ENCODE peak calls at places on chromosomes 12 and 14, in nine cellular contexts. W is cardiac fibroblast; X is HT-29; D is neural progenitor cell; R is HFF-Myc; H is stimulated activated naive CD8-positive, alpha-beta T cell treated with anti-CD3 and anti-CD28 coated beads, Interleukin-15, Interleukin-2, amounts not matched to agents 100 U/mL and 50 U/mL, for 24 hours; O is endothelial cell; C is activated naive CD8-positive, alpha-beta T cell treated with anti-CD3 and anti-CD28 coated beads for 36 hours; N is omental fat pad. M is an unnamed sample.

GRCh38 chr12:56836317-56836716 is 73.2 kb downstream of the HSD17B6 start:
- DNase-seq in W (peak; percentile 68), X (no peak), D (no peak), R (peak; percentile 36), H (no peak), O (no peak), C (no peak), N (peak; percentile 49), M (no peak)

GRCh38 chr12:68674376-68674775 is 12.4 kb upstream of the NUP107 start:
- DNase-seq in W (no peak), X (no peak), D (no peak), R (no peak), H (no peak), O (no peak), C (no peak), N (no peak), M (no peak)

GRCh38 chr12:53820907-53821306 is 69.1 kb upstream of the CISTR start:
- DNase-seq in W (no peak), X (no peak), D (no peak), R (no peak), H (no peak), O (no peak), C (no peak), N (no peak), M (no peak)

GRCh38 chr14:38199768-38200167 is 7.9 kb upstream of the SSTR1 start:
- DNase-seq in W (peak; percentile 76), X (no peak), D (no peak), R (no peak), H (no peak), O (no peak), C (no peak), N (no peak), M (no peak)

GRCh38 chr12:26011099-26011498 is 52.6 kb downstream of the RASSF8 start:
- DNase-seq in W (peak; percentile 83), X (no peak), D (no peak), R (peak; percentile 27), H (no peak), O (no peak), C (no peak), N (no peak), M (no peak)

GRCh38 chr12:131620946-131621681 is 89.8 kb upstream of the SFSWAP start:
- DNase-seq in W (no peak), X (no peak), D (no peak), R (no peak), H (no peak), O (no peak), C (no peak), N (no peak), M (peak; percentile 10)

GRCh38 chr12:130401703-130402102 is 64.0 kb downstream of the PIWIL1 start:
- DNase-seq in W (no peak), X (peak; percentile 30), D (peak; percentile 67), R (no peak), H (no peak), O (no peak), C (no peak), N (no peak), M (no peak)

GRCh38 chr12:55717397-55718007 is 1.7 kb downstream of the BLOC1S1 start:
- DNase-seq in W (peak; percentile 75), X (no peak), D (no peak), R (no peak), H (no peak), O (no peak), C (no peak), N (no peak), M (no peak)

GRCh38 chr12:111309584-111309983 is 59.3 kb downstream of the PHETA1 start:
- DNase-seq in W (no peak), X (no peak), D (no peak), R (no peak), H (no peak), O (no peak), C (no peak), N (no peak), M (no peak)

GRCh38 chr12:60100150-60100549 is 504.3 kb downstream of the SLC16A7 start:
- DNase-seq in W (peak; percentile 36), X (no peak), D (no peak), R (no peak), H (no peak), O (no peak), C (no peak), N (no peak), M (no peak)

GRCh38 chr14:90795744-90796143 is 20.5 kb downstream of the TTC7B start:
- DNase-seq in W (peak; percentile 90), X (no peak), D (no peak), R (peak; percentile 59), H (no peak), O (peak; percentile 23), C (no peak), N (no peak), M (no peak)

GRCh38 chr12:98725481-98726247 is 80.6 kb downstream of the APAF1 start:
- DNase-seq in W (peak; percentile 78), X (peak; percentile 40), D (peak; percentile 66), R (peak; percentile 33), H (peak; percentile 65), O (peak; percentile 57), C (peak; percentile 27), N (no peak), M (peak; percentile 60)

GRCh38 chr12:1908758-1909157 is 9.7 kb downstream of the CACNA2D4 start:
- DNase-seq in W (no peak), X (no peak), D (no peak), R (no peak), H (no peak), O (no peak), C (no peak), N (no peak), M (no peak)

GRCh38 chr14:88426271-88426670 is 40.8 kb downstream of the SPATA7 start:
- DNase-seq in W (peak; percentile 66), X (no peak), D (peak; percentile 7), R (no peak), H (no peak), O (no peak), C (no peak), N (no peak), M (no peak)

GRCh38 chr12:88420460-88420859 is 159.8 kb downstream of the KITLG start:
- DNase-seq in W (peak; percentile 97), X (no peak), D (no peak), R (peak; percentile 79), H (no peak), O (no peak), C (no peak), N (no peak), M (no peak)

GRCh38 chr12:67920432-67920831 is 68.8 kb upstream of the IFNG-AS1 start:
- DNase-seq in W (peak; percentile 20), X (no peak), D (no peak), R (no peak), H (no peak), O (no peak), C (no peak), N (no peak), M (no peak)

GRCh38 chr12:54418441-54419087 is 502 bp downstream of the ITGA5 start:
- DNase-seq in W (no peak), X (no peak), D (no peak), R (no peak), H (peak; percentile 22), O (no peak), C (no peak), N (no peak), M (no peak)

GRCh38 chr12:52335598-52336262 is 14.5 kb upstream of the KRT83 start:
- DNase-seq in W (no peak), X (peak; percentile 52), D (no peak), R (no peak), H (no peak), O (no peak), C (no peak), N (no peak), M (no peak)

GRCh38 chr12:9083793-9084192 is 31.9 kb downstream of the A2M start:
- DNase-seq in W (no peak), X (no peak), D (no peak), R (no peak), H (no peak), O (no peak), C (no peak), N (no peak), M (no peak)

GRCh38 chr12:19998968-19999792 is 369.2 kb upstream of the PDE3A start:
- DNase-seq in W (no peak), X (no peak), D (no peak), R (no peak), H (no peak), O (no peak), C (no peak), N (no peak), M (no peak)

GRCh38 chr12:88291498-88292131 is 149.5 kb downstream of the TMTC3 start:
- DNase-seq in W (peak; percentile 45), X (no peak), D (no peak), R (no peak), H (no peak), O (no peak), C (no peak), N (no peak), M (no peak)

GRCh38 chr12:91681751-91682150 is 463.9 kb downstream of the BTG1 start:
- DNase-seq in W (no peak), X (no peak), D (no peak), R (no peak), H (no peak), O (no peak), C (no peak), N (no peak), M (no peak)

GRCh38 chr12:4701383-4701782 is 18.8 kb upstream of the GALNT8 start:
- DNase-seq in W (peak; percentile 5), X (no peak), D (no peak), R (no peak), H (no peak), O (no peak), C (no peak), N (no peak), M (no peak)

GRCh38 chr12:46388427-46388992 is 15.9 kb upstream of the SLC38A2 start:
- DNase-seq in W (peak; percentile 50), X (no peak), D (no peak), R (no peak), H (no peak), O (no peak), C (no peak), N (no peak), M (no peak)

GRCh38 chr14:31932675-31933074 is 144.4 kb upstream of the ARHGAP5 start:
- DNase-seq in W (no peak), X (no peak), D (peak; percentile 7), R (no peak), H (no peak), O (no peak), C (no peak), N (no peak), M (no peak)

GRCh38 chr14:51825926-51826325 is 34.5 kb upstream of the GNG2 start:
- DNase-seq in W (no peak), X (no peak), D (no peak), R (no peak), H (no peak), O (no peak), C (no peak), N (no peak), M (no peak)

GRCh38 chr12:103308396-103308795 is 187.4 kb downstream of the C12orf42 start:
- DNase-seq in W (no peak), X (no peak), D (no peak), R (no peak), H (no peak), O (no peak), C (no peak), N (no peak), M (no peak)

GRCh38 chr14:100230361-100230760 is 8.6 kb upstream of the YY1 start:
- DNase-seq in W (no peak), X (no peak), D (no peak), R (no peak), H (no peak), O (no peak), C (no peak), N (no peak), M (no peak)

GRCh38 chr14:28780843-28781503 is 14.4 kb downstream of the FOXG1 start:
- DNase-seq in W (no peak), X (no peak), D (peak; percentile 20), R (no peak), H (no peak), O (no peak), C (no peak), N (no peak), M (no peak)

GRCh38 chr14:100537701-100538565 is 49.3 kb downstream of the BEGAIN start:
- DNase-seq in W (no peak), X (no peak), D (no peak), R (no peak), H (peak; percentile 1), O (no peak), C (no peak), N (peak; percentile 9), M (peak; percentile 59)

GRCh38 chr12:46451276-46452021 is 78.9 kb upstream of the SLC38A2 start:
- DNase-seq in W (no peak), X (no peak), D (no peak), R (no peak), H (no peak), O (no peak), C (no peak), N (no peak), M (no peak)